ENCODE peak calls at places on chromosome 7, in seven cellular contexts. One of them, this sample, is unnamed.
A peak's percentile ranks its signal among the peaks of the same experiment; 100 is the strongest.

GRCh38 chr7:132752431-132752830 is 176.2 kb upstream of the PLXNA4 start:
- DNase-seq in IMR-90: no peak
- DNase-seq in mesenchymal stem cell: no peak
- DNase-seq in H1: no peak
- DNase-seq in neuronal stem cell: no peak
- DNase-seq in H9: no peak
- DNase-seq in trophoblast cell: no peak
- DNase-seq in this sample: no peak

GRCh38 chr7:147809785-147810184 is 780.8 kb upstream of the C7orf33 start:
- DNase-seq in IMR-90: no peak
- DNase-seq in mesenchymal stem cell: no peak
- DNase-seq in H1: no peak
- DNase-seq in neuronal stem cell: no peak
- DNase-seq in H9: no peak
- DNase-seq in trophoblast cell: no peak
- DNase-seq in this sample: no peak

GRCh38 chr7:44698046-44698580 is 50.5 kb upstream of the ZMIZ2 start:
- DNase-seq in IMR-90: no peak
- DNase-seq in mesenchymal stem cell: no peak
- DNase-seq in H1: no peak
- DNase-seq in neuronal stem cell: no peak
- DNase-seq in H9: no peak
- DNase-seq in trophoblast cell: no peak
- DNase-seq in this sample: no peak

GRCh38 chr7:105388373-105389089 is at the start of gene SRPK2:
- DNase-seq in IMR-90: peak; percentile 31
- DNase-seq in mesenchymal stem cell: peak; percentile 72
- DNase-seq in H1: no peak
- DNase-seq in neuronal stem cell: peak; percentile 79
- DNase-seq in H9: peak; percentile 85
- DNase-seq in trophoblast cell: peak; percentile 72
- DNase-seq in this sample: peak; percentile 85

GRCh38 chr7:78607099-78607498 is 808.5 kb downstream of the PHTF2 start:
- DNase-seq in IMR-90: no peak
- DNase-seq in mesenchymal stem cell: no peak
- DNase-seq in H1: peak; percentile 17
- DNase-seq in neuronal stem cell: no peak
- DNase-seq in H9: peak; percentile 46
- DNase-seq in trophoblast cell: no peak
- DNase-seq in this sample: peak; percentile 70

GRCh38 chr7:28083998-28084985 is 96.3 kb downstream of the JAZF1 start:
- DNase-seq in IMR-90: no peak
- DNase-seq in mesenchymal stem cell: no peak
- DNase-seq in H1: no peak
- DNase-seq in neuronal stem cell: no peak
- DNase-seq in H9: no peak
- DNase-seq in trophoblast cell: no peak
- DNase-seq in this sample: no peak

GRCh38 chr7:142805350-142806020 is 34.7 kb downstream of the PRSS2 start:
- DNase-seq in IMR-90: no peak
- DNase-seq in mesenchymal stem cell: no peak
- DNase-seq in H1: no peak
- DNase-seq in neuronal stem cell: no peak
- DNase-seq in H9: no peak
- DNase-seq in trophoblast cell: no peak
- DNase-seq in this sample: no peak

GRCh38 chr7:66307591-66308215 is 102.6 kb downstream of the TPST1 start:
- DNase-seq in IMR-90: peak; percentile 83
- DNase-seq in mesenchymal stem cell: peak; percentile 90
- DNase-seq in H1: no peak
- DNase-seq in neuronal stem cell: no peak
- DNase-seq in H9: no peak
- DNase-seq in trophoblast cell: peak; percentile 4
- DNase-seq in this sample: no peak

GRCh38 chr7:44639701-44640321 is 33.4 kb downstream of the OGDH start:
- DNase-seq in IMR-90: peak; percentile 91
- DNase-seq in mesenchymal stem cell: peak; percentile 91
- DNase-seq in H1: no peak
- DNase-seq in neuronal stem cell: peak; percentile 4
- DNase-seq in H9: peak; percentile 48
- DNase-seq in trophoblast cell: peak; percentile 79
- DNase-seq in this sample: peak; percentile 74

GRCh38 chr7:42046483-42046882 is 190.5 kb downstream of the GLI3 start:
- DNase-seq in IMR-90: peak; percentile 67
- DNase-seq in mesenchymal stem cell: no peak
- DNase-seq in H1: no peak
- DNase-seq in neuronal stem cell: no peak
- DNase-seq in H9: no peak
- DNase-seq in trophoblast cell: no peak
- DNase-seq in this sample: no peak

GRCh38 chr7:84507529-84507928 is 312.9 kb upstream of the SEMA3A start:
- DNase-seq in IMR-90: no peak
- DNase-seq in mesenchymal stem cell: no peak
- DNase-seq in H1: no peak
- DNase-seq in neuronal stem cell: no peak
- DNase-seq in H9: no peak
- DNase-seq in trophoblast cell: no peak
- DNase-seq in this sample: no peak

GRCh38 chr7:74002474-74003017 is 25.4 kb upstream of the ELN start:
- DNase-seq in IMR-90: peak; percentile 78
- DNase-seq in mesenchymal stem cell: peak; percentile 65
- DNase-seq in H1: no peak
- DNase-seq in neuronal stem cell: no peak
- DNase-seq in H9: no peak
- DNase-seq in trophoblast cell: no peak
- DNase-seq in this sample: no peak

GRCh38 chr7:26397786-26398435 is 106.2 kb downstream of the SNX10 start:
- DNase-seq in IMR-90: no peak
- DNase-seq in mesenchymal stem cell: peak; percentile 36
- DNase-seq in H1: no peak
- DNase-seq in neuronal stem cell: peak; percentile 51
- DNase-seq in H9: peak; percentile 73
- DNase-seq in trophoblast cell: no peak
- DNase-seq in this sample: peak; percentile 60

GRCh38 chr7:111820621-111821020 is 258.3 kb upstream of the IMMP2L start:
- DNase-seq in IMR-90: peak; percentile 64
- DNase-seq in mesenchymal stem cell: no peak
- DNase-seq in H1: no peak
- DNase-seq in neuronal stem cell: no peak
- DNase-seq in H9: no peak
- DNase-seq in trophoblast cell: no peak
- DNase-seq in this sample: no peak

GRCh38 chr7:98641646-98642489 is 24.8 kb downstream of the NPTX2 start:
- DNase-seq in IMR-90: no peak
- DNase-seq in mesenchymal stem cell: no peak
- DNase-seq in H1: no peak
- DNase-seq in neuronal stem cell: no peak
- DNase-seq in H9: no peak
- DNase-seq in trophoblast cell: no peak
- DNase-seq in this sample: peak; percentile 54

GRCh38 chr7:40493609-40494041 is 358.8 kb downstream of the SUGCT start:
- DNase-seq in IMR-90: no peak
- DNase-seq in mesenchymal stem cell: no peak
- DNase-seq in H1: no peak
- DNase-seq in neuronal stem cell: no peak
- DNase-seq in H9: no peak
- DNase-seq in trophoblast cell: peak; percentile 21
- DNase-seq in this sample: no peak

GRCh38 chr7:5214236-5214635 is 24.2 kb downstream of the WIPI2 start:
- DNase-seq in IMR-90: no peak
- DNase-seq in mesenchymal stem cell: no peak
- DNase-seq in H1: no peak
- DNase-seq in neuronal stem cell: no peak
- DNase-seq in H9: no peak
- DNase-seq in trophoblast cell: no peak
- DNase-seq in this sample: no peak

GRCh38 chr7:154442939-154443338 is 390.7 kb downstream of the DPP6 start:
- DNase-seq in IMR-90: no peak
- DNase-seq in mesenchymal stem cell: no peak
- DNase-seq in H1: no peak
- DNase-seq in neuronal stem cell: no peak
- DNase-seq in H9: no peak
- DNase-seq in trophoblast cell: no peak
- DNase-seq in this sample: no peak
- H2BK5ac ChIP-seq in IMR-90: no peak overlapping the region
- H2BK5ac ChIP-seq in mesenchymal stem cell: no peak overlapping the region
- H2BK5ac ChIP-seq in H1: no peak overlapping the region
- H2BK5ac ChIP-seq in neuronal stem cell: no peak overlapping the region
- H2BK5ac ChIP-seq in H9: no peak overlapping the region
- H2BK5ac ChIP-seq in trophoblast cell: no peak overlapping the region
- H2BK5ac ChIP-seq in this sample: no peak overlapping the region

GRCh38 chr7:152025077-152025936 is at the start of gene GALNT11:
- DNase-seq in IMR-90: peak; percentile 79
- DNase-seq in mesenchymal stem cell: peak; percentile 85
- DNase-seq in H1: peak; percentile 43
- DNase-seq in neuronal stem cell: peak; percentile 85
- DNase-seq in H9: peak; percentile 83
- DNase-seq in trophoblast cell: peak; percentile 97
- DNase-seq in this sample: peak; percentile 90

GRCh38 chr7:152025937-152026890 is 740 bp downstream of the GALNT11 start:
- DNase-seq in IMR-90: no peak
- DNase-seq in mesenchymal stem cell: no peak
- DNase-seq in H1: no peak
- DNase-seq in neuronal stem cell: no peak
- DNase-seq in H9: no peak
- DNase-seq in trophoblast cell: peak; percentile 8
- DNase-seq in this sample: peak; percentile 10

GRCh38 chr7:152035807-152036206 is 10.3 kb downstream of the GALNT11 start:
- DNase-seq in IMR-90: no peak
- DNase-seq in mesenchymal stem cell: no peak
- DNase-seq in H1: no peak
- DNase-seq in neuronal stem cell: no peak
- DNase-seq in H9: no peak
- DNase-seq in trophoblast cell: no peak
- DNase-seq in this sample: no peak

GRCh38 chr7:152030561-152030960 is 5.1 kb downstream of the GALNT11 start:
- DNase-seq in IMR-90: no peak
- DNase-seq in mesenchymal stem cell: no peak
- DNase-seq in H1: no peak
- DNase-seq in neuronal stem cell: no peak
- DNase-seq in H9: no peak
- DNase-seq in trophoblast cell: no peak
- DNase-seq in this sample: no peak
- H3K27ac ChIP-seq in IMR-90: no peak overlapping the region
- H3K27ac ChIP-seq in mesenchymal stem cell: no peak overlapping the region
- H3K27ac ChIP-seq in H1: no peak overlapping the region
- H3K27ac ChIP-seq in neuronal stem cell: no peak overlapping the region
- H3K27ac ChIP-seq in H9: no peak overlapping the region
- H3K27ac ChIP-seq in trophoblast cell: no peak overlapping the region
- H3K27ac ChIP-seq in this sample: no peak overlapping the region

DNA sequence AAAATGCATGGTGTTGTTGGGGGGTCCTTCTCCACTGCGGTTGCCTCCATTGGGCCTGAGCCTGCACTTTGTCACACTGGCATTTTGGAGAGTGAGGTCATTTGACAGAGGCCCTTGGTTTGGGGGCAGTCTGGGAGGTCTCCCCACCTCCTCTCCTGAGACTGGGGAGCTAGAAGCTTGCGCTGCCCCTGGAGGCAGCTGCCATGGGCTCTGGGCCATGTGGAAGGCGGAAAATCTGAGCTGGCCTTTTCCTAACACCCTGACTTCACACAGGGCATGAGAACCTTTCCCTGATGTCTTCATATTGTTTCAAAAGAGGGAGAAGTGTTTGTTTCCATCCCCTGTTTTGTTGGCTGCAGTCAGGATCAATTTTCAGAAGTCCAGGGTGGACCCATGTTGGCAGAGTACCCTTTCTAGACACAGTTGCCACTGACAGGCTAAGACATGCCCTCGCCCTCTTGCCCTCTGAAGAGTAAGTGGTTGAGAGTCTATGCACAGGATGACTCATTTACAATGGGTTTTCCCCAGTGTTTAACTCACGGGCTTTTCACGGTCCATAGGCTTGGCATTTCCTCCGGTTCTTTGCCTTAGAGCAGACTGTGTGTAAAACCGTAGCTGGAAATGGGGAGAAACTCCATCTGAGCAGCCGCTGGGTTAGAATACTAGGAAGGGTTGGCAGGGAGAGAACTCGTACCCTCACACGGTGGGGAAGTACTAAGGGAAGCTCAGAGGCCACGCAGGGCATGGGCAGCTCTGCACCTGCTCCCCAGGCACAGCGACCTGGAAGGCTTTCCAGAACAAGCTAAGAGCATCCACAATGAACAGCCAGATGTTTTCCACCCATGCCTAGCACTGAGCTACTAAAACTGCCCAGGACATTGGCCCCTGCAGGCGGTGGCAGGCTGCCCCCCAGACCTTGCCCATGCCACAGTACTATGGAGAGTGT is 655.0 kb downstream of the SDK1 start:
- DNase-seq in IMR-90: peak; percentile 65
- DNase-seq in mesenchymal stem cell: peak; percentile 85
- DNase-seq in H1: no peak
- DNase-seq in neuronal stem cell: no peak
- DNase-seq in H9: no peak
- DNase-seq in trophoblast cell: no peak
- DNase-seq in this sample: peak; percentile 7
- H2BK5ac ChIP-seq in IMR-90: no peak overlapping the region
- H2BK5ac ChIP-seq in mesenchymal stem cell: peak overlapping the region; percentile 85
- H2BK5ac ChIP-seq in H1: no peak overlapping the region
- H2BK5ac ChIP-seq in neuronal stem cell: no peak overlapping the region
- H2BK5ac ChIP-seq in H9: no peak overlapping the region
- H2BK5ac ChIP-seq in trophoblast cell: no peak overlapping the region
- H2BK5ac ChIP-seq in this sample: no peak overlapping the region

GRCh38 chr7:2405201-2405600 is 1.8 kb downstream of the CHST12 start:
- DNase-seq in IMR-90: no peak
- DNase-seq in mesenchymal stem cell: no peak
- DNase-seq in H1: no peak
- DNase-seq in neuronal stem cell: no peak
- DNase-seq in H9: no peak
- DNase-seq in trophoblast cell: no peak
- DNase-seq in this sample: no peak
- H3K27ac ChIP-seq in IMR-90: no peak overlapping the region
- H3K27ac ChIP-seq in mesenchymal stem cell: no peak overlapping the region
- H3K27ac ChIP-seq in H1: no peak overlapping the region
- H3K27ac ChIP-seq in neuronal stem cell: no peak overlapping the region
- H3K27ac ChIP-seq in H9: no peak overlapping the region
- H3K27ac ChIP-seq in trophoblast cell: no peak overlapping the region
- H3K27ac ChIP-seq in this sample: no peak overlapping the region

DNA sequence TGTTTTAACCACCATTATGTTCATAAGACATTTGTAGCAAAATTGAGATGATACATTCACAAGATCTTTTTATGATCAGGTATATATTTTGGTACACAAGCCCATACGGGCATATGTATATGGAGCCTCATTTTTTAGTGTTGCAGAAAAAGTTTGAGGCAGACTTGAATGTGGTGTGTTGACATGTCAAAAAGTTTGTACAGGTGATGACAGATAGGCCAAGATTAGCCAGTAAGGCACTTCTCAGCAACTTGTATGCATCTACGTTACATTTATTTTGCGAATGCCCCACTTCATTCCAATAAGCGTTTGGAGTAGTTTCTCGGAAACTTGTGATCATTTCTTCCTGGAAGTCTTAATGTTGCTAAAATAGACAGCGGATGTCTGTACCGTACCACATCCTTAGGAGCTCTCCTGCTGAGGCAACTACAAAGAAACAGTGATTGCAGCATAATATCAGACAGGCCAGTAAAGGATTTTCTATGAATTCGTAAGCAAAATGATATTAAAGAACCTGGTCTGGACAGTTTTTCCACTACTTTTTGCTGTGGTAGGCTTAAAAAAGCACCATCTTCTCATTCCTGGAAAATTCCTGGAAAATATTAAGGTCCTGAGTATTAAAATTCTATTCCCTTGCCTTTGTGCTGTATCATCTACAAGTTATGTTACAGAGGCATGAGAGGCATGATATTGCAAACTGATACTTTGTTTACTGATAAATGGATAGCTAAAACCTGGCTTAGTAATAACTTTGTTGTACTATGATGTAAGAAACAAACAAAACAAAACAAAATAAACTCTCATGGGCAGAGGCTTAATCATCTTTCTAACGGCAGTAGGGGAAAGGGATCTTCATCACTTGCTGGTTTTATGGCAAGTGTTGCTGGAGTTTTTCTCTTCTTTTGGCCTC is 153.6 kb downstream of the HDAC9 start:
- DNase-seq in IMR-90: peak; percentile 2
- DNase-seq in mesenchymal stem cell: no peak
- DNase-seq in H1: no peak
- DNase-seq in neuronal stem cell: no peak
- DNase-seq in H9: no peak
- DNase-seq in trophoblast cell: peak; percentile 6
- DNase-seq in this sample: no peak
- H2BK5ac ChIP-seq in IMR-90: no peak overlapping the region
- H2BK5ac ChIP-seq in mesenchymal stem cell: no peak overlapping the region
- H2BK5ac ChIP-seq in H1: no peak overlapping the region
- H2BK5ac ChIP-seq in neuronal stem cell: no peak overlapping the region
- H2BK5ac ChIP-seq in H9: no peak overlapping the region
- H2BK5ac ChIP-seq in trophoblast cell: no peak overlapping the region
- H2BK5ac ChIP-seq in this sample: no peak overlapping the region

This sample was measured in mesendoderm.